ENCODE peak calls at places on chromosomes 13 and 19, in ten cellular contexts. K is NCI-H187 treated with DMSO at 0.1 percent for 48 hours; R is activated naive CD4-positive, alpha-beta T cell treated with Interleukin-2 at 50 U/mL for 16 hours; T is fibroblast of the aortic adventitia; N is GM04504; J is caudate nucleus; Y is lung; U is hypothalamus; X is A172; O is NCI-H1930. F is an unnamed sample.

GRCh38 chr19:32339988-32340874 is 5.2 kb upstream of the ZNF507 start:
- DNase-seq in X (peak; percentile 28), U (peak; percentile 68), Y (peak; percentile 63), O (peak; percentile 23), T (peak; percentile 43), K (no peak), N (no peak), J (peak; percentile 26), R (peak; percentile 50), F (peak; percentile 33)

GRCh38 chr13:26784704-26785639 is 24.4 kb upstream of the GPR12 start:
- DNase-seq in J (no peak), U (no peak), X (no peak), Y (no peak), N (no peak), O (no peak), R (peak; percentile 9), K (no peak), T (no peak), F (no peak)

GRCh38 chr19:42529248-42529764 is 1.0 kb upstream of the CEACAM1 start:
- DNase-seq in O (no peak), J (peak; percentile 7), Y (peak; percentile 66), X (peak; percentile 46), K (no peak), R (peak; percentile 71), U (peak; percentile 61), T (peak; percentile 49), N (peak; percentile 24), F (peak; percentile 8)

GRCh38 chr19:41694831-41695635 is 7.0 kb upstream of the CEACAM7 start:
- DNase-seq in U (no peak), Y (no peak), O (no peak), K (no peak), J (no peak), T (no peak), X (no peak), R (no peak), N (no peak), F (no peak)

GRCh38 chr13:99361197-99361596 is 54.0 kb upstream of the GPR183 start:
- DNase-seq in R (no peak), T (no peak), O (no peak), N (no peak), Y (no peak), X (no peak), K (no peak), U (no peak), J (no peak), F (no peak)

GRCh38 chr19:18259848-18260247 is 14.4 kb downstream of the IQCN start:
- DNase-seq in N (no peak), O (no peak), U (no peak), X (no peak), J (no peak), T (peak; percentile 78), Y (no peak), R (no peak), K (no peak), F (no peak)

GRCh38 chr19:48444129-48444932 is 1.5 kb upstream of the GRWD1 start:
- DNase-seq in X (no peak), U (no peak), O (no peak), Y (no peak), J (no peak), T (no peak), K (no peak), R (no peak), N (no peak), F (no peak)

GRCh38 chr13:75968103-75968838 is 332.1 kb downstream of the LMO7 start:
- DNase-seq in J (no peak), K (no peak), T (no peak), Y (no peak), N (peak; percentile 10), X (no peak), U (no peak), O (no peak), R (no peak), F (no peak)

GRCh38 chr19:8566855-8567254 is 10.4 kb downstream of the MYO1F start:
- DNase-seq in T (peak; percentile 17), X (no peak), O (no peak), Y (no peak), U (no peak), R (no peak), N (no peak), K (no peak), J (no peak), F (no peak)

GRCh38 chr13:26476111-26476743 is 81.3 kb upstream of the WASF3 start:
- DNase-seq in U (no peak), R (no peak), K (no peak), X (no peak), J (no peak), T (peak; percentile 70), O (no peak), N (no peak), Y (no peak), F (no peak)

GRCh38 chr19:12733369-12733896 is 1.1 kb downstream of the TRIR start:
- DNase-seq in R (peak; percentile 45), K (no peak), U (no peak), J (no peak), N (no peak), O (no peak), Y (no peak), T (peak; percentile 47), X (peak; percentile 42), F (no peak)

GRCh38 chr13:30963794-30964193 is 31.3 kb downstream of the TEX26 start:
- DNase-seq in Y (peak; percentile 38), O (no peak), K (peak; percentile 1), T (peak; percentile 45), U (no peak), R (no peak), X (no peak), N (no peak), J (no peak), F (no peak)

GRCh38 chr13:48478401-48478800 is 54.5 kb downstream of the RCBTB2 start:
- DNase-seq in R (no peak), N (no peak), O (no peak), J (no peak), T (peak; percentile 6), U (no peak), K (no peak), X (no peak), Y (no peak), F (no peak)

GRCh38 chr19:21383980-21384582 is 12.9 kb upstream of the ZNF493 start:
- DNase-seq in X (no peak), U (no peak), N (no peak), K (no peak), R (no peak), Y (no peak), T (no peak), J (no peak), O (no peak), F (no peak)

GRCh38 chr19:33393286-33394005 is 19.9 kb downstream of the CEBPG start:
- DNase-seq in U (no peak), T (no peak), N (no peak), J (no peak), R (no peak), Y (no peak), O (no peak), K (no peak), X (no peak), F (no peak)

GRCh38 chr13:29702912-29703351 is 107.4 kb upstream of the SLC7A1 start:
- DNase-seq in U (no peak), R (no peak), K (no peak), T (peak; percentile 92), J (no peak), N (peak; percentile 85), O (no peak), Y (no peak), X (peak; percentile 92), F (no peak)

GRCh38 chr13:21106089-21106488 is 44.7 kb upstream of the LATS2 start:
- DNase-seq in N (peak; percentile 28), R (no peak), X (peak; percentile 31), T (no peak), J (no peak), Y (no peak), U (no peak), O (no peak), K (no peak), F (no peak)

GRCh38 chr13:30422056-30422914 is at the start of gene UBE2L5:
- DNase-seq in R (peak; percentile 72), K (no peak), T (peak; percentile 77), Y (peak; percentile 80), O (peak; percentile 39), J (peak; percentile 36), N (peak; percentile 54), U (peak; percentile 39), X (peak; percentile 66), F (peak; percentile 67)

GRCh38 chr13:63117710-63118109 is 1702.1 kb upstream of the PCDH20 start:
- DNase-seq in Y (no peak), U (no peak), O (no peak), K (no peak), J (no peak), X (no peak), R (no peak), T (no peak), N (no peak), F (no peak)

GRCh38 chr19:48752511-48753365 is at the start of gene FUT1:
- DNase-seq in N (no peak), T (no peak), Y (peak; percentile 83), U (no peak), K (peak; percentile 92), O (peak; percentile 95), X (peak; percentile 46), R (peak; percentile 31), J (no peak), F (no peak)

GRCh38 chr13:68697551-68697950 is 1410.1 kb upstream of the ATXN8OS start:
- DNase-seq in X (peak; percentile 75), K (no peak), J (no peak), T (no peak), U (no peak), R (no peak), Y (no peak), O (no peak), N (no peak), F (no peak)

GRCh38 chr19:3656073-3656746 is 29.6 kb upstream of the CACTIN start:
- DNase-seq in U (no peak), X (peak; percentile 94), R (no peak), T (no peak), N (peak; percentile 60), O (no peak), J (no peak), Y (no peak), K (no peak), F (no peak)

GRCh38 chr19:8571006-8571411 is 6.2 kb downstream of the MYO1F start:
- DNase-seq in K (no peak), T (no peak), U (peak; percentile 44), N (peak; percentile 42), J (peak; percentile 33), O (no peak), X (peak; percentile 84), R (peak; percentile 51), Y (peak; percentile 57), F (no peak)

GRCh38 chr19:35937345-35938281 is 1.4 kb downstream of the LRFN3 start:
- DNase-seq in Y (no peak), X (no peak), N (no peak), O (no peak), R (no peak), K (no peak), J (no peak), U (no peak), T (no peak), F (no peak)

GRCh38 chr13:25541434-25542123 is 169.8 kb downstream of the ATP8A2 start:
- DNase-seq in R (no peak), U (no peak), Y (no peak), O (no peak), X (no peak), T (no peak), K (no peak), N (no peak), J (no peak), F (no peak)

F was measured in occipital lobe.